ENCODE peak calls at places on chromosomes 13 and 19, in five cellular contexts. M is GM23338, S is A549, H is SK-N-SH, G is HCT116. Z is an unnamed sample.

GRCh38 chr19:53553865-53554791 is 16.2 kb downstream of the ZNF331 start:
- DNase-seq in S (no peak), M (peak; percentile 78), G (no peak), H (peak; percentile 89), Z (peak; percentile 82)

GRCh38 chr19:2167896-2168618 is 4.3 kb downstream of the DOT1L start:
- DNase-seq in M (no peak), S (no peak), G (no peak), H (no peak), Z (peak; percentile 63)

GRCh38 chr13:26465514-26465913 is 92.0 kb upstream of the WASF3 start:
- DNase-seq in G (no peak), H (no peak), S (no peak), M (no peak), Z (no peak)

GRCh38 chr19:30539315-30539714 is 167.1 kb downstream of the ZNF536 start:
- DNase-seq in H (no peak), S (no peak), M (no peak), G (no peak), Z (no peak)

GRCh38 chr13:89584058-89584457 is 1763.4 kb upstream of the MIR17HG start:
- DNase-seq in G (no peak), H (peak; percentile 62), M (peak; percentile 18), S (no peak), Z (no peak)

GRCh38 chr19:6110360-6110977 is at the start of gene RFX2:
- DNase-seq in S (peak; percentile 89), G (peak; percentile 97), H (peak; percentile 98), M (peak; percentile 100), Z (peak; percentile 99)

GRCh38 chr13:42035905-42036521 is 12.4 kb upstream of the DGKH start:
- DNase-seq in M (no peak), S (no peak), G (no peak), H (no peak), Z (no peak)

GRCh38 chr13:50149143-50149703 is 134.0 kb downstream of the KCNRG start:
- DNase-seq in S (no peak), G (no peak), H (no peak), M (no peak), Z (no peak)

GRCh38 chr13:29454931-29455481 is 140.5 kb downstream of the SLC7A1 start:
- DNase-seq in H (no peak), M (peak; percentile 63), S (peak; percentile 4), G (peak; percentile 24), Z (peak; percentile 14)

GRCh38 chr19:11507370-11508078 is 1.9 kb upstream of the ZNF653 start:
- DNase-seq in M (no peak), H (no peak), G (no peak), S (no peak), Z (no peak)

GRCh38 chr19:29547981-29548380 is 22.2 kb downstream of the VSTM2B start:
- DNase-seq in H (peak; percentile 52), S (no peak), M (no peak), G (no peak), Z (no peak)

DNA sequence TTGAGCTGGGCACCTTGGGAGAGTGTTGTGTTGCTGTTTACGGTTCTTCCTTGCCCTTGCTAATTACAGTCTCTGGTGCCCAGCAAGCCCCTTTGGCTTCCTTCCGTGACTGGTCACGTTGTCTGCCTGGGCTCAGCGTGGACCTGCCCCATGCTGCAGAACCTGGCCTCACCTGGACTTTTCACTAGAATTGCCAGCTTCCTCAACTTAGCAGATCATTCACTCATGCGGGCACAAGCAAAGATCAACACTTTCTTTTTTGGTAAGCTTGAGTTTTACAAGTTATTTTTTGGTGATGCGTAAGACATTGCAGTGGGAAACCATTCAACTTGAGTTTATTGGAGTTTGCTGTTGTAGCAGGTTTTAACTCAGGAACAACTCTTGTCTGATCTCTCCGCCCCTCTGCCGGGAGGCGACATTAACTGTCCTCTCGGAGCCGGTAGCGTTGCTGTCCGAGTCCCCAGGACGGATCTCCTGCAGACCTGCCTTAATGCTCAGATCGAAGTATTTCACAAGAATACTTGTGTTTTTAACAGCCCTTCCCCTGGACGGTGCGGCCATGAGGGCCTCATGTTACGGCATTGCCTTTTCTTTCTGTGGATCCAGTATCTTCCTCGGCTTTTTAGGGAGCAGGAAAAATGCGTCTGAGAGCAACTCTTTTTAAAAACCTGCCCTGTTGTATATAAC is 15.7 kb upstream of the TEX29 start:
- DNase-seq in H (no peak), G (no peak), S (no peak), M (no peak), Z (no peak)
- H3K4me3 ChIP-seq in H (no peak overlapping the region), G (no peak overlapping the region), S (no peak overlapping the region), M (no peak overlapping the region), Z (no peak overlapping the region)

DNA sequence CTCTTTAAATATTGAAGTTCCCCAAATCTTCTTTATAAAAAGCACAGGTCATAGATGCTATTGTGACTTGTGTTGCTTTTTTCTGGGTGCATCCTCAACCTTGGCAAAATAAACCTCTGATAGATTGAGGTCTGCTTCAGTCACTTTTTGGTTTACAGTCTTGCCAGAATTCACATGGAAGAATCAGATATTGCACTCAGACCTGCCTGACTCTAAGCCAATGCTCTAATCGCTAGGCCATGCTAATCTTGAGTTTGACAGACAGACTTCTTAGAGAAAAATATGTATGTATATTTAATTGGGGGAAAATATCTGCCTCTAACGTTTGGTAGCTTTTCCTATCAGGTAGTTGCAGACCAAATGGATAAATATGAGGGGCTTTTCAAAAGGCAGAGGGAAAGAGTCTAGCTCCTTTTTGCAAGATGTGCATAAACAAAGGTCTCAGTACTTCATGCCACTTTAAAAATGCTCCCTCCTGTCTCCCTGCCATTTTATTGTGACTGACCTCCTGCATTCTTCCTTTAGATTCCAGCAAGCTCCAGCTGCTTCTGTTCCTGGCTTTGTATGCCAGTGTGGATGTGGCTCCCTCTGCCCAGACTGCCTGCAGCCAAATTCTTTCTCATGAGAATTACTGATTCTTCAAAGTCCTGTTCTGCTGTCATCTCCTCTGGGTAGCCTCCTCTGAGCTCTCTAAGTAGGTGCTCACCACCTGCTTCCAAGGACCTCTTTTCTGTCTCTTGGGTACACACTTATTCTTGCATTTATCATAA is 42.4 kb upstream of the RFC3 start:
- DNase-seq in G (no peak), M (peak; percentile 25), S (no peak), H (no peak), Z (no peak)
- TF ChIP-seq REST in G (no peak), M (no peak), S (no peak), H (no peak), Z (no peak)

DNA sequence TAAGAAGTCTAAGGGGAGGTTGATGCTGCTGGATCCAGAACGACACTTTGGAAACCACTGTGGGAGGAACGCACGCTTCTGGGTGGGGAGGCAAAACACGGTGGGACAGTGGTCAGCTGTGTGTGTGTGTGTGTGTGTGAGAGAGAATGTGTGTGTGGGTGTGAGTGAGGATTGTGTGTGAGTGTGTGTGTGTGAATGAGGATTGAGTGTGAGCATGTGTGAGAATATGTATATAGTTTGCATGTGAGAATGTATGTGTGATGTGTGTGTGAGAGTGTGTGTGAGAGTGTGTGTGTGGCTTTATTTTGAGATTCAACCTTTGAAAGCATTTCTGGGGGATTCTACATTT is 444 bp upstream of the SLC15A1 start:
- DNase-seq in S (no peak), G (no peak), M (no peak), H (no peak), Z (no peak)
- H3K4me3 ChIP-seq in S (peak overlapping the region; percentile 41), G (peak overlapping the region; percentile 33), M (peak overlapping the region; percentile 67), H (no peak overlapping the region), Z (no peak overlapping the region)

GRCh38 chr13:52736891-52737290 is 2.7 kb downstream of the CNMD start:
- DNase-seq in H (no peak), S (no peak), M (no peak), G (no peak), Z (no peak)
- TF ChIP-seq REST in H (no peak), S (no peak), M (no peak), G (no peak), Z (no peak)